ENCODE peak calls at places on chromosomes 13 and 19, in four cellular contexts. One of them, this sample, is unnamed.

GRCh38 chr13:51453959-51454703 is 1.3 kb upstream of the INTS6 start:
- DNase-seq in choroid plexus epithelial cell: peak
- DNase-seq in ascending aorta: peak
- DNase-seq in CD8-positive, alpha-beta memory T cell: no peak
- DNase-seq in this sample: peak

GRCh38 chr13:77697208-77698103 is at the start of gene SLAIN1:
- DNase-seq in choroid plexus epithelial cell: peak
- DNase-seq in ascending aorta: peak
- DNase-seq in CD8-positive, alpha-beta memory T cell: peak
- DNase-seq in this sample: peak

GRCh38 chr19:5171711-5172110 is 168.9 kb downstream of the PTPRS start:
- DNase-seq in choroid plexus epithelial cell: no peak
- DNase-seq in ascending aorta: no peak
- DNase-seq in CD8-positive, alpha-beta memory T cell: no peak
- DNase-seq in this sample: no peak

GRCh38 chr19:12946092-12946845 is 607 bp downstream of the RAD23A start:
- DNase-seq in choroid plexus epithelial cell: peak
- DNase-seq in ascending aorta: peak
- DNase-seq in CD8-positive, alpha-beta memory T cell: peak
- DNase-seq in this sample: peak

GRCh38 chr19:6213266-6213595 is 66.5 kb downstream of the MLLT1 start:
- DNase-seq in choroid plexus epithelial cell: no peak
- DNase-seq in ascending aorta: no peak
- DNase-seq in CD8-positive, alpha-beta memory T cell: no peak
- DNase-seq in this sample: no peak

GRCh38 chr13:98998831-98999634 is 21.2 kb upstream of the DOCK9 start:
- DNase-seq in choroid plexus epithelial cell: peak
- DNase-seq in ascending aorta: no peak
- DNase-seq in CD8-positive, alpha-beta memory T cell: no peak
- DNase-seq in this sample: no peak

GRCh38 chr13:23679214-23679613 is 109.0 kb downstream of the TNFRSF19 start:
- DNase-seq in choroid plexus epithelial cell: peak
- DNase-seq in ascending aorta: no peak
- DNase-seq in CD8-positive, alpha-beta memory T cell: no peak
- DNase-seq in this sample: no peak

GRCh38 chr19:19602136-19602712 is 16.3 kb downstream of the PBX4 start:
- DNase-seq in choroid plexus epithelial cell: no peak
- DNase-seq in ascending aorta: no peak
- DNase-seq in CD8-positive, alpha-beta memory T cell: no peak
- DNase-seq in this sample: no peak

GRCh38 chr19:5914946-5915781 is 1.1 kb downstream of the CAPS start:
- DNase-seq in choroid plexus epithelial cell: no peak
- DNase-seq in ascending aorta: no peak
- DNase-seq in CD8-positive, alpha-beta memory T cell: no peak
- DNase-seq in this sample: no peak

GRCh38 chr19:34588249-34588648 is 88.7 kb downstream of the SCGB2B2 start:
- DNase-seq in choroid plexus epithelial cell: no peak
- DNase-seq in ascending aorta: no peak
- DNase-seq in CD8-positive, alpha-beta memory T cell: no peak
- DNase-seq in this sample: no peak

GRCh38 chr13:40109324-40109958 is 454.0 kb downstream of the COG6 start:
- DNase-seq in choroid plexus epithelial cell: peak
- DNase-seq in ascending aorta: peak
- DNase-seq in CD8-positive, alpha-beta memory T cell: no peak
- DNase-seq in this sample: no peak

GRCh38 chr19:3840804-3841203 is 28.0 kb downstream of the ZFR2 start:
- DNase-seq in choroid plexus epithelial cell: no peak
- DNase-seq in ascending aorta: no peak
- DNase-seq in CD8-positive, alpha-beta memory T cell: no peak
- DNase-seq in this sample: no peak

GRCh38 chr13:67075239-67075638 is 154.9 kb downstream of the PCDH9 start:
- DNase-seq in choroid plexus epithelial cell: peak
- DNase-seq in ascending aorta: no peak
- DNase-seq in CD8-positive, alpha-beta memory T cell: no peak
- DNase-seq in this sample: no peak

GRCh38 chr19:45528149-45528743 is 21.0 kb downstream of the VASP start:
- DNase-seq in choroid plexus epithelial cell: no peak
- DNase-seq in ascending aorta: no peak
- DNase-seq in CD8-positive, alpha-beta memory T cell: no peak
- DNase-seq in this sample: no peak

GRCh38 chr13:19601749-19602725 is 31.4 kb upstream of the MPHOSPH8 start:
- DNase-seq in choroid plexus epithelial cell: peak
- DNase-seq in ascending aorta: no peak
- DNase-seq in CD8-positive, alpha-beta memory T cell: no peak
- DNase-seq in this sample: no peak

GRCh38 chr19:22619371-22619770 is 14.8 kb upstream of the ZNF492 start:
- DNase-seq in choroid plexus epithelial cell: no peak
- DNase-seq in ascending aorta: no peak
- DNase-seq in CD8-positive, alpha-beta memory T cell: no peak
- DNase-seq in this sample: no peak

GRCh38 chr13:110015253-110015652 is 228.9 kb upstream of the IRS2 start:
- DNase-seq in choroid plexus epithelial cell: peak
- DNase-seq in ascending aorta: no peak
- DNase-seq in CD8-positive, alpha-beta memory T cell: no peak
- DNase-seq in this sample: no peak

GRCh38 chr19:4007836-4008539 is 452 bp downstream of the PIAS4 start:
- DNase-seq in choroid plexus epithelial cell: peak
- DNase-seq in ascending aorta: no peak
- DNase-seq in CD8-positive, alpha-beta memory T cell: no peak
- DNase-seq in this sample: no peak

GRCh38 chr19:1173160-1173844 is 766 bp downstream of the SBNO2 start:
- DNase-seq in choroid plexus epithelial cell: no peak
- DNase-seq in ascending aorta: no peak
- DNase-seq in CD8-positive, alpha-beta memory T cell: no peak
- DNase-seq in this sample: peak

GRCh38 chr13:95156208-95156607 is 145.0 kb downstream of the ABCC4 start:
- DNase-seq in choroid plexus epithelial cell: peak
- DNase-seq in ascending aorta: no peak
- DNase-seq in CD8-positive, alpha-beta memory T cell: no peak
- DNase-seq in this sample: no peak

GRCh38 chr19:40872209-40872608 is 9.8 kb downstream of the CYP2A7 start:
- DNase-seq in choroid plexus epithelial cell: no peak
- DNase-seq in ascending aorta: no peak
- DNase-seq in CD8-positive, alpha-beta memory T cell: no peak
- DNase-seq in this sample: no peak

GRCh38 chr13:73720216-73720840 is 413.9 kb downstream of the KLF12 start:
- DNase-seq in choroid plexus epithelial cell: peak
- DNase-seq in ascending aorta: no peak
- DNase-seq in CD8-positive, alpha-beta memory T cell: no peak
- DNase-seq in this sample: no peak

GRCh38 chr13:30908416-30908980 is 2.4 kb downstream of the MEDAG start:
- DNase-seq in choroid plexus epithelial cell: peak
- DNase-seq in ascending aorta: peak
- DNase-seq in CD8-positive, alpha-beta memory T cell: no peak
- DNase-seq in this sample: no peak

GRCh38 chr19:56966225-56966696 is 125.7 kb upstream of the PEG3 start:
- DNase-seq in choroid plexus epithelial cell: no peak
- DNase-seq in ascending aorta: no peak
- DNase-seq in CD8-positive, alpha-beta memory T cell: no peak
- DNase-seq in this sample: no peak

GRCh38 chr19:1067341-1068103 is 555 bp downstream of the ARHGAP45 start:
- DNase-seq in choroid plexus epithelial cell: no peak
- DNase-seq in ascending aorta: no peak
- DNase-seq in CD8-positive, alpha-beta memory T cell: peak
- DNase-seq in this sample: no peak